ENCODE peak calls at places on chromosome 19, in ten cellular contexts. G is progenitor cell of endocrine pancreas, C is pancreas, T is cardiac fibroblast, S is kidney, Q is AG04450, F is breast epithelium, E is heart right ventricle, I is fibroblast of lung, X is endothelial cell. K is an unnamed sample.

GRCh38 chr19:4547303-4548237 is 7.7 kb upstream of the LRG1 start:
- DNase-seq in S (no peak), T (peak; percentile 39), C (peak; percentile 76), I (peak; percentile 14), G (no peak), E (no peak), Q (no peak), X (no peak), F (no peak), K (no peak)

GRCh38 chr19:56566904-56567273 is 379 bp upstream of the ZNF470 start:
- DNase-seq in G (peak; percentile 25), S (peak; percentile 77), T (peak; percentile 44), Q (no peak), I (peak; percentile 44), E (peak; percentile 54), F (peak; percentile 52), X (peak; percentile 30), C (no peak), K (peak; percentile 46)

GRCh38 chr19:40341601-40342482 is 6.4 kb downstream of the C19orf47 start:
- DNase-seq in E (peak; percentile 80), S (no peak), Q (no peak), I (no peak), C (no peak), X (no peak), G (no peak), F (peak; percentile 91), T (peak; percentile 32), K (no peak)

GRCh38 chr19:33904681-33905080 is 108.0 kb downstream of the KCTD15 start:
- DNase-seq in I (no peak), X (peak; percentile 60), C (no peak), Q (no peak), S (peak; percentile 83), T (peak; percentile 67), G (no peak), E (peak; percentile 25), F (no peak), K (no peak)

GRCh38 chr19:55258476-55258827 is 365 bp downstream of the PPP6R1 start:
- DNase-seq in C (peak; percentile 59), T (no peak), E (no peak), S (no peak), X (peak; percentile 34), I (no peak), Q (no peak), F (no peak), G (peak; percentile 31), K (no peak)

GRCh38 chr19:15507068-15508034 is 974 bp upstream of the CYP4F22 start:
- DNase-seq in T (no peak), I (no peak), E (no peak), S (peak; percentile 26), X (no peak), Q (no peak), G (no peak), C (no peak), F (no peak), K (no peak)

GRCh38 chr19:5287066-5287465 is 53.5 kb downstream of the PTPRS start:
- DNase-seq in S (no peak), F (no peak), T (no peak), I (no peak), E (no peak), X (no peak), G (no peak), Q (no peak), C (no peak), K (no peak)

GRCh38 chr19:778910-779653 is 18.2 kb upstream of the PTBP1 start:
- DNase-seq in Q (peak; percentile 85), G (no peak), T (peak; percentile 97), C (peak; percentile 50), X (peak; percentile 56), F (no peak), I (peak; percentile 97), E (no peak), S (peak; percentile 82), K (no peak)

GRCh38 chr19:4575267-4575793 is 15.8 kb upstream of the SEMA6B start:
- DNase-seq in S (peak; percentile 97), E (peak; percentile 90), C (no peak), Q (peak; percentile 76), G (no peak), X (peak; percentile 71), T (peak; percentile 100), F (no peak), I (peak; percentile 97), K (peak; percentile 73)

GRCh38 chr19:41328818-41329220 is 18.8 kb downstream of the CCDC97 start:
- DNase-seq in G (no peak), T (no peak), F (no peak), S (no peak), C (no peak), E (no peak), Q (no peak), I (no peak), X (no peak), K (peak; percentile 86)

GRCh38 chr19:17829855-17830566 is 8.7 kb upstream of the INSL3 start:
- DNase-seq in I (peak; percentile 21), T (peak; percentile 33), F (no peak), X (peak; percentile 62), S (peak; percentile 76), C (no peak), Q (no peak), E (no peak), G (peak; percentile 22), K (no peak)

GRCh38 chr19:35571406-35571965 is 8.0 kb upstream of the ATP4A start:
- DNase-seq in E (no peak), Q (no peak), I (no peak), T (no peak), G (no peak), S (no peak), C (no peak), X (no peak), F (no peak), K (no peak)

GRCh38 chr19:1270168-1270853 is 1.2 kb downstream of the CIRBP start:
- DNase-seq in Q (no peak), X (no peak), T (no peak), E (no peak), I (no peak), F (no peak), S (no peak), G (no peak), C (no peak), K (no peak)

GRCh38 chr19:990119-990571 is 6.0 kb downstream of the WDR18 start:
- DNase-seq in X (no peak), I (no peak), Q (no peak), T (no peak), G (no peak), S (no peak), E (no peak), C (peak; percentile 78), F (no peak), K (no peak)

GRCh38 chr19:2240881-2241760 is 4.5 kb downstream of the SF3A2 start:
- DNase-seq in C (peak; percentile 56), T (no peak), Q (no peak), E (no peak), X (no peak), F (no peak), S (peak; percentile 66), G (no peak), I (no peak), K (no peak)

GRCh38 chr19:33473644-33474305 is 47.8 kb downstream of the PEPD start:
- DNase-seq in T (peak; percentile 17), I (no peak), S (no peak), G (no peak), X (no peak), E (no peak), C (peak; percentile 24), F (no peak), Q (no peak), K (no peak)

GRCh38 chr19:12932392-12933286 is 872 bp downstream of the FARSA start:
- DNase-seq in X (no peak), F (no peak), C (no peak), S (no peak), Q (no peak), T (no peak), E (no peak), I (no peak), G (no peak), K (no peak)

GRCh38 chr19:11420429-11420893 is 1.3 kb upstream of the RGL3 start:
- DNase-seq in T (peak; percentile 61), X (no peak), E (peak; percentile 65), S (peak; percentile 83), C (peak; percentile 67), G (no peak), Q (no peak), F (no peak), I (peak; percentile 52), K (no peak)

GRCh38 chr19:16338470-16339360 is 14.1 kb downstream of the KLF2 start:
- DNase-seq in F (no peak), Q (peak; percentile 69), T (peak; percentile 90), I (peak; percentile 87), C (peak; percentile 61), X (no peak), S (peak; percentile 79), G (no peak), E (no peak), K (peak; percentile 83)

GRCh38 chr19:1156305-1156801 is 17.7 kb downstream of the SBNO2 start:
- DNase-seq in F (no peak), T (peak; percentile 39), G (no peak), I (no peak), S (peak; percentile 79), E (no peak), C (no peak), X (no peak), Q (no peak), K (no peak)

GRCh38 chr19:21877976-21878375 is 42.0 kb upstream of the ZNF43 start:
- DNase-seq in E (no peak), T (no peak), C (no peak), F (no peak), X (no peak), I (no peak), S (no peak), G (no peak), Q (no peak), K (no peak)

GRCh38 chr19:50349277-50350057 is 16.0 kb downstream of the NAPSA start:
- DNase-seq in T (no peak), C (no peak), S (no peak), E (no peak), Q (no peak), X (no peak), I (no peak), G (no peak), F (no peak), K (no peak)
- TF ChIP-seq CTCF in T (no peak), C (no peak), S (no peak), E (no peak), Q (no peak), X (no peak), I (no peak), G (no peak), F (no peak), K (no peak)

GRCh38 chr19:49213791-49214190 is 56.2 kb downstream of the TRPM4 start:
- DNase-seq in S (no peak), E (no peak), I (no peak), G (no peak), C (no peak), T (no peak), F (no peak), Q (no peak), X (no peak), K (no peak)
- TF ChIP-seq CTCF in S (no peak), E (no peak), I (no peak), G (no peak), C (no peak), T (peak; percentile 22), F (no peak), Q (no peak), X (no peak), K (no peak)

GRCh38 chr19:45153339-45154063 is 7.3 kb downstream of the NKPD1 start:
- DNase-seq in T (peak; percentile 61), S (peak; percentile 75), E (peak; percentile 17), F (no peak), Q (no peak), X (peak; percentile 71), G (peak; percentile 48), C (peak; percentile 78), I (peak; percentile 45), K (no peak)
- TF ChIP-seq CTCF in T (no peak), S (no peak), E (no peak), F (no peak), Q (no peak), X (no peak), G (no peak), C (no peak), I (no peak), K (no peak)

GRCh38 chr19:51600940-51601575 is 29.1 kb downstream of the SIGLEC5 start:
- DNase-seq in S (no peak), X (no peak), I (no peak), E (no peak), T (no peak), C (peak; percentile 55), F (no peak), Q (no peak), G (no peak), K (no peak)
- TF ChIP-seq CTCF in S (no peak), X (no peak), I (no peak), E (no peak), T (no peak), C (no peak), F (no peak), Q (no peak), G (no peak), K (no peak)